ENCODE peak calls at places on chromosomes 13 and 19, in six cellular contexts. J, N, C, Q, A and T are unnamed samples. For H3K4me1, the result is how much of the 10 kb centered on the place peaks cover.

GRCh38 chr13:50358221-50358620 is 343.0 kb downstream of the KCNRG start:
- DNase-seq in J (no peak), N (no peak), C (peak), Q (no peak), A (peak), T (no peak)

GRCh38 chr13:40161931-40162330 is 504.5 kb downstream of the FOXO1 start:
- DNase-seq in J (no peak), N (no peak), C (no peak), Q (no peak), A (no peak), T (no peak)

GRCh38 chr19:5436101-5436947 is 18.9 kb upstream of the ZNRF4 start:
- DNase-seq in J (peak), N (no peak), C (peak), Q (no peak), A (no peak), T (no peak)

GRCh38 chr19:41000310-41000737 is 9.2 kb downstream of the CYP2B6 start:
- DNase-seq in J (peak), N (peak), C (no peak), Q (no peak), A (no peak), T (peak)

GRCh38 chr13:50544226-50544625 is 299.3 kb downstream of the DLEU7 start:
- DNase-seq in J (no peak), N (no peak), C (no peak), Q (no peak), A (no peak), T (no peak)

GRCh38 chr13:26540319-26540718 is 17.2 kb upstream of the WASF3 start:
- DNase-seq in J (no peak), N (no peak), C (peak), Q (no peak), A (no peak), T (no peak)

GRCh38 chr13:111665691-111666095 is 345.3 kb downstream of the TEX29 start:
- DNase-seq in J (no peak), N (no peak), C (no peak), Q (no peak), A (no peak), T (no peak)

GRCh38 chr19:16373989-16374388 is 49.4 kb downstream of the KLF2 start:
- DNase-seq in J (no peak), N (no peak), C (no peak), Q (no peak), A (no peak), T (no peak)

GRCh38 chr19:1608414-1609391 is 3.4 kb upstream of the UQCR11 start:
- DNase-seq in J (no peak), N (no peak), C (peak), Q (no peak), A (no peak), T (no peak)

GRCh38 chr13:33004454-33004853 is 11.8 kb upstream of the KL start:
- DNase-seq in J (no peak), N (no peak), C (no peak), Q (no peak), A (no peak), T (no peak)

GRCh38 chr19:38388310-38389100 is at the start of gene SPRED3:
- DNase-seq in J (peak), N (peak), C (peak), Q (no peak), A (no peak), T (no peak)

GRCh38 chr13:48163066-48163465 is 68.2 kb upstream of the MED4 start:
- DNase-seq in J (no peak), N (no peak), C (no peak), Q (no peak), A (no peak), T (no peak)

GRCh38 chr19:54209748-54210494 is 9.3 kb downstream of the RPS9 start:
- DNase-seq in J (peak), N (peak), C (peak), Q (peak), A (peak), T (peak)

GRCh38 chr19:46453661-46454060 is 17.7 kb downstream of the PNMA8A start:
- DNase-seq in J (no peak), N (no peak), C (no peak), Q (no peak), A (no peak), T (no peak)
- TF ChIP-seq EP300 in J (no peak), N (no peak), C (no peak), Q (no peak), A (no peak), T (no peak)

DNA sequence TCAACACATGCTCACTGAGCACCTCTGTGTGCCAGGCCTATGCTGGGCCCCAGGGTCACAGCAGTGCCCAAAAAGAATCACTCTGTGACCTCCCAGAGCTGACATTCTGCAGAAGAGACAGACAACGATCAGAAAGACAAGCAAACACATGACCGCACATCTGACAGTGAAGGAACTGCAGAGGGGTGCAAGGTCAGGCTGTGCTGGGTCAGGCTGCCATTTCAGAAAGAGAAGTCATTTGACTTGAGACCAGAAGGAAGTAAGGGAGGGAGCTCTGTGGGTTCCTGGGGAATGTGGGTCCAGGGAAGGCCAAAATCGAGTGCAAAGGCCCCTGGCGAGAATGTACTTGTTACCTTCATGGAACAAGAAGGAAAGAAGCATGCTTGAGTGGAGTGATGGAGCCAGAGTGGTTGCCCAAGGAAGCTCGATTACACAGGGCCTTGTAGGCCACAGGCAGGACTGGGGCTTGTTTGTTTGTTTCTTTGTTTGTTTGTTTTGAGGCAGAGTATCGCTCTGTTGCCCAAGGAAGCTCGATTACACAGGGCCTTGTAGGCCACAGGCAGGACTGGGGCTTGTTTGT is 11.4 kb upstream of the CD22 start:
- DNase-seq in J (no peak), N (no peak), C (no peak), Q (no peak), A (no peak), T (no peak)
- H3K4me1 ChIP-seq in J (under half), N (under half), C (under half), Q (under half), A (under half), T (under half)

GRCh38 chr13:53336441-53337160 is 308.0 kb downstream of the OLFM4 start:
- DNase-seq in J (no peak), N (no peak), C (no peak), Q (no peak), A (no peak), T (no peak)
- H3K27ac ChIP-seq in J (no peak), N (no peak), C (no peak), Q (no peak), A (no peak), T (no peak)

DNA sequence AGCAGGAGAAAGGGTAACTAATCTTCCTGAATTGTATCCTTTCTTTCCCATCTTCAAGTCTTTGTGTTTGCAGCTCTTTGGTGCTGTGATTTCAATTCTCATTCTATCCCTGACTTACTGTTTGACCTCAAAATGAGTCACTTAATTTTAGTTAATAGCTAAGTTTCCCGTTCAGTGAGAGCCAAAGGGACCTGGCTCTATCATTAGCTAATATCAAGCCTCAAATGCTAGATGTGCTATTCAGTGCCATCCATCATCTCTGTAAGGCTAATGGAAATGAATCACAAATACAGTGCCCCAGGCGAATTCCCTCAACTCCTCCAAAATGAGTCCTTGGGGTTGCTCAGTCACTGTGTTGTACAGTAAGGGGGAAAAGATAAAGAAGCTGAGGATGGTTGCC is 77.1 kb upstream of the TSC22D1 start:
- DNase-seq in J (no peak), N (no peak), C (no peak), Q (no peak), A (no peak), T (no peak)
- TF ChIP-seq EP300 in J (no peak), N (no peak), C (peak), Q (no peak), A (no peak), T (no peak)

GRCh38 chr19:35000647-35001501 is 751 bp downstream of the GRAMD1A start:
- DNase-seq in J (peak), N (no peak), C (peak), Q (no peak), A (no peak), T (peak)
- H3K4me1 ChIP-seq in J (half or more), N (half or more), C (under half), Q (under half), A (half or more), T (half or more)

GRCh38 chr19:34347561-34348165 is 17.3 kb upstream of the GPI start:
- DNase-seq in J (no peak), N (no peak), C (no peak), Q (no peak), A (no peak), T (no peak)

GRCh38 chr19:34348899-34349487 is 16.0 kb upstream of the GPI start:
- DNase-seq in J (no peak), N (no peak), C (no peak), Q (no peak), A (no peak), T (no peak)

GRCh38 chr19:34353546-34353945 is 11.4 kb upstream of the GPI start:
- DNase-seq in J (no peak), N (no peak), C (no peak), Q (no peak), A (no peak), T (no peak)

GRCh38 chr19:34351382-34351802 is 13.6 kb upstream of the GPI start:
- DNase-seq in J (no peak), N (peak), C (no peak), Q (no peak), A (no peak), T (no peak)

GRCh38 chr19:34350161-34350561 is 14.8 kb upstream of the GPI start:
- DNase-seq in J (no peak), N (no peak), C (no peak), Q (no peak), A (no peak), T (no peak)
- H3K27ac ChIP-seq in J (no peak), N (peak), C (no peak), Q (no peak), A (no peak), T (no peak)

DNA sequence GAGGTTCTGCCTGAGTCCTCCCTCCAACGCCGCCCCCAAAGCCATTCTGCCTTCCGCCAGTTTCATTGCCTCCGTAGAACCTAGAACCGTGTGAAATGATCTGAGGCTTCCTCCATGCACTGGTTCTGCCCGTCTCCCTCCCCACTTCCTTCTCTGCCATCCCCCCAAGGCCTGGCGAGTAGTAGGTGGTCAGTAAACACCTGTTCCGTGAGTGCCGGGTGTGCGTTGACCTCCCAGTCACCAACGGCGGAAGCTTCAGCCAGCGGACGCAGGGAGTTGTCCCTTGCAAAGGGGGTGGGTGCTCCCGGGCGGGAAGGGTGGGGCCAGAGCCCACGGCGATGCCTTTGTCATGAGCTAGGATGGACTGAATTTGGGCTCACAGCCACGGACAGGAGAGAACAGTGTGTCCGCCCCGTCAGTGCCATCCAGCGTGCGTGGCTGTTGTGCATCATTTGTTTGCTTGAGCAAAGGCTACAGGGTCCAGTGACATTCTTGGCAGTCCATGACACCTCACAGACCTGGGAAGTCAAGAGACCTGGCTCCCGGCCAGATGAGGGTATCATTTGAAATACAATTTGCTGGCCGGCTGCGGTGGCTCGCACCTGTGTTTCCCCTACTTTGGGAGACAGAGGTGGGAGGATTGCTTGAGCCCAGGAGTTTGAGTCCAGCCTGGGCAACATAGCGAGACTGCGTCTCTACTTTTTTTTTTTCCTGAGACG is 43.1 kb downstream of the NFIC start:
- DNase-seq in J (no peak), N (peak), C (peak), Q (peak), A (peak), T (peak)
- TF ChIP-seq EP300 in J (no peak), N (peak), C (no peak), Q (no peak), A (peak), T (peak)

GRCh38 chr19:35741216-35741541 is 1.1 kb downstream of the IGFLR1 start:
- DNase-seq in J (no peak), N (no peak), C (no peak), Q (no peak), A (no peak), T (no peak)

GRCh38 chr19:35740108-35740422 is 2.2 kb downstream of the IGFLR1 start:
- DNase-seq in J (no peak), N (no peak), C (no peak), Q (no peak), A (no peak), T (no peak)

GRCh38 chr19:35742121-35742724 is at the start of gene IGFLR1:
- DNase-seq in J (no peak), N (peak), C (no peak), Q (no peak), A (no peak), T (peak)

GRCh38 chr19:35739275-35740107 is 2.8 kb downstream of the IGFLR1 start:
- DNase-seq in J (no peak), N (no peak), C (no peak), Q (no peak), A (no peak), T (no peak)

DNA sequence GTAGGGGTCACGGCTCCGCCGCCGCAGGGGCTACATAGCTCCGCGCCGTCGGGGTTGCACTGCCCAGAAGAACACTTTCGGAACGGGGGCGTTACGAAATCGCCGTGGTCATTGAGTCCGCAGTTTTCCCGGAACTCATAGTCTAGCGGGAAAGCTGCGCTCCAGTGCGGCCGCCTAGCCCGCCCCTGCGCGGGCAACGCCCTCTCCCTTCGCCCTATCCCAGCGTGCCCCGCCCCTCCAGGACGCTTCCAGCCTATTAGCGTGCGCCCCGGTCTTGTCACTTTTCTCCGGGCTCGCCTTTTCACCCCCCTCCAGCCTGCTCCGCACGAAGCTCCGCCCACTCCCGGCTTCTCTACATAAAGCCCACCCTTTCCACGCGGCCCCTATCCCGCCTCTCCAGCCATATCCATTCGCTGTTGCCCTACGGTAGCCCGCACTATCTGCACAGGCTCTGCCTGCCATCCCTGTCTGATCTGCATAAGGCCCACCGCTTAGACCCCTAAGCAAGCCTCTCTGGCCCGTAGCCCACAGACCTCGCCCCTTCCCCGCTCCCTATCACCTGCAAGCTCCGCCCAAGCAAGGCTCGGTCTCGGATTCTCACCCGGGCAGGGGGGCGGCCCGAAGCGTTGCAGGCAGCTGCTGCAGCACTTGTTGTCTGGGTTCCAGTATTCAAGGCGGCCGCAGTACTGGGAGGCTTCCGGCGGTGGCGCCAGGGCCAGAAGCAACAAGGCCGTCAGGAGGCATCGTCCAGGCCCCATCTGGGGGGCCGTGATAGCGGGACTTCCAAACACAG is 1.6 kb downstream of the IGFLR1 start:
- DNase-seq in J (peak), N (peak), C (peak), Q (peak), A (peak), T (peak)
- H3K4me1 ChIP-seq in J (under half), N (under half), C (under half), Q (under half), A (under half), T (under half)

DNA sequence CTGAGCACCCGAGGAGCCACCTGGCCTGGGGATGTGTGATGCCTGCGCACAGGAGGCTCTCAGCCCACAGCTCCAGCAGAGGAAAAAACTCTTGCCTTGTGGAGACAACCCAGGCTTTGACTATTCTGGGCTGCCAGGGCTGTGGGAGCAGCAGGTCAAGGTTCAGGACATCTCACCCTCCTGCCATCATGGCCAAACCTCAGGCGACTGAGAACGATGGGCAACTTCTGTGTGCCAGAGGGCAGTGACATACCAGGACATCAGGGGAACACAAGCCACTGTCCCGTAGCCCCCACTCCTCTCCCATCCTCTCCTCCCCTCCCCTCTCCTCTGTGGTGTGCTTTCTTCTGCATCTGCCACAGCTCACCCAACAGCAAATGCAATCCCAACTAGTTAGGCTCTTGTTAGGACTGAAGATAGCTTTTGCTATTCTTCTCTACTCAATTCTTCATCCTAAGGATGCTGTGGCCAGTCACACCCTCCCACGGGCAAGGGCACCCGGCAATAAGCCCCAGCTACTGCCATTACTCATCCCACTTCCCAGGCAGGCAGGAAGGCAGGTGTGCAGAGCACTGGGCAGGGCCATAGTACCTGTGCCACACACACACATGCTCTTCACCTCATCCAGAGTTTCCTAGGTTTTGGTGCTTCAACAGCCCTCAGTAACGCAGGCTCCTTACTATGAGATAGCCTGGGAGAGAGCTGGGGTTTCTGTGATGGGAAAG is 16.8 kb downstream of the ELL start:
- DNase-seq in J (no peak), N (no peak), C (no peak), Q (no peak), A (no peak), T (peak)
- H3K27ac ChIP-seq in J (peak), N (peak), C (no peak), Q (peak), A (peak), T (peak)

GRCh38 chr19:45890877-45891276 is 4.9 kb upstream of the IRF2BP1 start:
- DNase-seq in J (no peak), N (no peak), C (no peak), Q (no peak), A (no peak), T (no peak)

GRCh38 chr19:45899253-45899652 is 3.2 kb downstream of the MYPOP start:
- DNase-seq in J (no peak), N (no peak), C (no peak), Q (no peak), A (no peak), T (no peak)

GRCh38 chr19:45899919-45900589 is 2.4 kb downstream of the MYPOP start:
- DNase-seq in J (no peak), N (no peak), C (no peak), Q (no peak), A (no peak), T (no peak)

GRCh38 chr19:45897413-45897812 is 5.0 kb downstream of the MYPOP start:
- DNase-seq in J (no peak), N (no peak), C (no peak), Q (no peak), A (no peak), T (no peak)

DNA sequence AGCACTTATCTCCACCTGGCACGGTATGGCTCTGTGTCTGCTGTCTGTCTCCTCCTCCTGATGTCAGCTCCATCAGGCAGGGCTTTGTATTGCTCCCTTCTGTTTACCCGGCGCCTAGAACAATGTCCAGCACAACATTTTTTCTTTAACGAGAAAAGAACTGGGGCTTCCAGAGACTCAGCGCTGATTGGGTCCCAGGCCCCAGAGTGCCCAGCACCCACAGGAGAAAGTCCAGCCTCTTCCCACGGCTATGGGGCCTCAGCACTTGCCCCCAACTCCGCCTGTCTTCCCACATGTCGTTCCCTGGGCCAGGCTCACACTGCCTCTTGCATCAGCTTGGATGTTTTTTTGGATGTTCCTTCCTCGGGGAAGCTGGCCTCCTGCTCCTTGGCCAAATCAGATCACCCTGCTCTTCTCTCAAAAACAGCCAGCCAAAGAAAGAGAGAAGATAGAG is 6.9 kb downstream of the MYPOP start:
- DNase-seq in J (no peak), N (no peak), C (no peak), Q (no peak), A (no peak), T (no peak)
- TF ChIP-seq EP300 in J (no peak), N (no peak), C (no peak), Q (no peak), A (no peak), T (no peak)